ENCODE peak calls at places on chromosomes 13 and 19, in five cellular contexts. X is thoracic aorta, B is cardiac fibroblast, K is coronary artery, Q is adrenal gland. G is an unnamed sample.

GRCh38 chr19:8578642-8579265 is 1.5 kb upstream of the MYO1F start:
- DNase-seq in K (peak; percentile 80), Q (peak; percentile 89), X (peak; percentile 40), B (peak; percentile 69), G (peak; percentile 60)

GRCh38 chr19:40387151-40387550 is 2.8 kb downstream of the HIPK4 start:
- DNase-seq in Q (no peak), X (no peak), K (no peak), B (no peak), G (no peak)

GRCh38 chr19:3357362-3357730 is 9.0 kb upstream of the NFIC start:
- DNase-seq in B (no peak), Q (no peak), K (no peak), X (no peak), G (no peak)

GRCh38 chr19:32580353-32580900 is 563 bp upstream of the PDCD5 start:
- DNase-seq in B (no peak), X (no peak), K (no peak), Q (peak; percentile 56), G (no peak)

GRCh38 chr13:30718661-30719520 is 16.5 kb upstream of the ALOX5AP start:
- DNase-seq in K (peak; percentile 65), Q (no peak), X (no peak), B (peak; percentile 54), G (peak; percentile 92)

GRCh38 chr13:23558675-23559536 is 11.3 kb upstream of the TNFRSF19 start:
- DNase-seq in K (no peak), B (peak; percentile 96), X (no peak), Q (peak; percentile 67), G (peak; percentile 89)

GRCh38 chr13:94765814-94766213 is 53.5 kb upstream of the SOX21 start:
- DNase-seq in B (no peak), X (no peak), Q (no peak), K (no peak), G (no peak)

GRCh38 chr13:112733112-112733511 is 43.3 kb downstream of the ATP11A start:
- DNase-seq in K (no peak), X (no peak), B (no peak), Q (no peak), G (no peak)

GRCh38 chr19:33395561-33396550 is 22.3 kb downstream of the CEBPG start:
- DNase-seq in K (no peak), B (peak; percentile 76), Q (no peak), X (no peak), G (peak; percentile 49)

GRCh38 chr13:111636271-111636670 is 315.8 kb downstream of the TEX29 start:
- DNase-seq in Q (no peak), K (no peak), X (no peak), B (no peak), G (no peak)

GRCh38 chr19:32318884-32319520 is 26.4 kb upstream of the ZNF507 start:
- DNase-seq in K (no peak), X (no peak), Q (peak; percentile 58), B (no peak), G (no peak)

GRCh38 chr13:80083516-80084085 is 257.3 kb downstream of the SPRY2 start:
- DNase-seq in B (peak; percentile 69), K (no peak), X (no peak), Q (no peak), G (peak; percentile 69)

GRCh38 chr19:48858984-48859710 is 9.3 kb downstream of the PLEKHA4 start:
- DNase-seq in K (no peak), B (no peak), Q (no peak), X (no peak), G (no peak)

GRCh38 chr19:58196911-58197616 is 14.2 kb downstream of the ZNF274 start:
- DNase-seq in B (peak; percentile 28), Q (no peak), K (no peak), X (no peak), G (peak; percentile 43)

GRCh38 chr19:44731622-44732021 is 16.9 kb upstream of the BCL3 start:
- DNase-seq in X (no peak), Q (no peak), K (no peak), B (no peak), G (no peak)

GRCh38 chr19:4327252-4327876 is 11.3 kb downstream of the STAP2 start:
- DNase-seq in K (peak; percentile 83), B (peak; percentile 67), Q (peak; percentile 95), X (no peak), G (peak; percentile 41)

GRCh38 chr13:72657379-72657778 is 70.0 kb downstream of the MZT1 start:
- DNase-seq in Q (no peak), K (no peak), X (no peak), B (no peak), G (no peak)

GRCh38 chr19:11196406-11197287 is 698 bp downstream of the KANK2 start:
- DNase-seq in K (no peak), X (no peak), Q (no peak), B (peak; percentile 44), G (peak; percentile 30)

GRCh38 chr13:98856983-98857382 is 104.5 kb upstream of the SLC15A1 start:
- DNase-seq in X (no peak), B (peak; percentile 31), K (no peak), Q (peak; percentile 81), G (no peak)

GRCh38 chr13:112901951-112902651 is 66.9 kb upstream of the MCF2L start:
- DNase-seq in Q (no peak), B (no peak), X (no peak), K (no peak), G (no peak)

DNA sequence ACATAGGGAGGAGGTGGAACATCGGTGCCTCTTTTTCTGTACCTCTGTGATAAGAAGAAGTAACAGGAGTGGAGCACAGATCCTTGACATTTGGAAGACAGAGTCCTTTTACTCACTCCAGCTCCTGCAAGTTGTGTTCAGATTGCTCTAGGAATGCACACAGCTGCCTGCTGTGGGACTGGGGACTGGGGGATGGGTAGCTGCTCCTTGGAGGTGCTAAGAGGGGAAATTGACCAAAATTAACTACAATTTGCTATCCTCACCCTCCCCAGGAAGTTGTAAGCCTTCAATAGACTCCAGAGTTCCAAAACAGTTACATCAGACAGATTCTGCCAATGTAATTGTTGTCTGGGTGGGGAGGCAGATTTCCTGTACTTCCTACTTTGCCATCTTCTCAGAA is 317.9 kb downstream of the MTUS2 start:
- DNase-seq in Q (no peak), X (no peak), K (no peak), B (no peak), G (no peak)
- H3K4me3 ChIP-seq in Q (no peak overlapping the region), X (peak overlapping the region; percentile 26), K (no peak overlapping the region), B (no peak overlapping the region), G (no peak overlapping the region)

DNA sequence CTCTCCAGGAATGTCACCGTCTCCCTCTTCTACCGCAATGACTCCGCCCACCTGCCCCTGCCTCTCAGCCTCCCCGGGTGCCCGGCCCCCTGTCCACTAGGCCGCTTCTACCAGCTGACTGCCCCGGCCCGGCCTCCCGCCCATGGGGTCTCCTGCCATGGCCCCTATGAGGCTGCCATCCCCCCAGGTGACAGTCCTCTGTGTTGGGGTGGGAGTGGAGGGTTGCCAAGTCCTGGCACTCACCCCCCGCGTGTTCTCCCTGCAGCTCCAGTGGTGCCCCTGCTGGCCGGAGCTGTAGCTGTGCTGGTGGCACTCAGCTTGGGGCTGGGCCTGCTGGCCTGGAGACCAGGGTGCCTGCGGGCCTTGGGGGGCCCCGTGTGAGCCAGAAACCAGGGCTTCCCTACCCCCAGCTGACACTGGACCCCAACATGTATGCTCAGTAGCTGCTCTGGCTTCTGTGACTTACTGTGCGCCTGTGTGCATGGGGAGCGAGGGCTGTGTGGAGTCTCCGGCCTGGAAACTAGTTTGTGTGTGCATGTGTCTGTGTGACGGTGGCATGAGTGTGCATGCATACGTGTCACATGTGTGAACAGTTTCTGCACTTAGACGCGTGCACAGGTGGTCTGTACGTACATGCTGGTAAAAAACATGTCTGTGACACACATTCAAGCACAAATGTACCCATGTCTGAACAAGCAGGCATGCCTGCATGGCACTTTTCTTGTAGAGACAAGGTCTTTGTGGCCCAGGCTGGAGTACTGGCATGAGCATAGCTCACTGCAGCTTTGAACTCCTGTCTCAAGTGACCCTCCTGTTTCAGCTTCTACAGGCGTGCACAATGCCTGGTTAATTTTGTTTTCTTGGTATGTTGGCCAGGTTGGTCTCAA is 4.8 kb downstream of the ACP4 start:
- DNase-seq in Q (no peak), X (no peak), K (no peak), B (no peak), G (peak; percentile 16)
- TF ChIP-seq CTCF in Q (no peak), X (no peak), K (no peak), B (no peak), G (peak; percentile 12)

DNA sequence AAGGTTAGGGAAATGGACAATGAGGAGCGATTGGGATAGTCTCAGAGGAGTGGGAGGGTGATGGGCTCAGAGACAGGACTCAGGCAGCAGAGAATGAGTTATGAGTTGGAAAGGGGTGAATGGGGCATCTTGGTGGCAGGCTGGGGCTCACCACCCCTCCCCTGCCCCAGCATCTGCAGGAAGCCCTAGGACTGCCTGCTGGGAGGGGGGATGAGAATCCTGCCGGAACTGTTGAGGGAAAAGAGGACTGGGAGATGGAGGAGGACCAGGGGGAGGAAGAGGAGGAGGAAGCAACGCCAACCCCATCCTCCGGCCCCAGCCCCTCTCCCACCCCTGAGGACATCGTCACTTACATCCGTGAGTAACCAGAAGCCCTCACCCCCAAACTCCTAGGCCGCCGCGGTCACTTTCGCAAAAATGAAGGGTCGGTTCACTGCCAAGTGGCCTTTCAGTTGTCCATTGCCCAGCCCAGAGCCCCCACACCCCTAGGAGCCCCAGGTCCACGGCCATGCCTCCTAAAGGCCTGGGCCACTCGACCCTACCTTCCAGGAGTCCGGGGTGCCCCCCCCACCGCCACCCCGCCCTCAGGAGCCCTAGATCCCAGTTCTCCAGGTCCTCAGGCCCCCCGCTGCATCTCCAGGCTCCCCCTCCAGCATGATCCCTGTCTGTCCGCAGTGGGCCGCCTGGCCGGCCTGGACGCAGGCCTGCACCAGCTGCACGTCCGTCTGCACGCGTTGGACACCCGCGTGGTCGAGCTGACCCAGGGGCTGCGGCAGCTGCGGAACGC is 764 bp downstream of the CLEC11A start:
- DNase-seq in B (no peak), Q (no peak), K (no peak), X (no peak), G (no peak)
- H3K4me3 ChIP-seq in B (peak overlapping the region; percentile 69), Q (peak overlapping the region; percentile 70), K (peak overlapping the region; percentile 73), X (peak overlapping the region; percentile 65), G (peak overlapping the region; percentile 74)

GRCh38 chr13:20415694-20416107 is 110.0 kb downstream of the CRYL1 start:
- DNase-seq in B (no peak), Q (no peak), K (no peak), X (no peak), G (no peak)

GRCh38 chr13:20416223-20416622 is 109.4 kb downstream of the CRYL1 start:
- DNase-seq in X (no peak), Q (no peak), B (peak; percentile 10), K (no peak), G (no peak)

GRCh38 chr13:20412761-20413355 is 112.8 kb downstream of the CRYL1 start:
- DNase-seq in X (no peak), B (no peak), K (no peak), Q (no peak), G (no peak)

GRCh38 chr13:20415288-20415644 is 110.4 kb downstream of the CRYL1 start:
- DNase-seq in K (no peak), B (no peak), Q (no peak), X (no peak), G (no peak)

DNA sequence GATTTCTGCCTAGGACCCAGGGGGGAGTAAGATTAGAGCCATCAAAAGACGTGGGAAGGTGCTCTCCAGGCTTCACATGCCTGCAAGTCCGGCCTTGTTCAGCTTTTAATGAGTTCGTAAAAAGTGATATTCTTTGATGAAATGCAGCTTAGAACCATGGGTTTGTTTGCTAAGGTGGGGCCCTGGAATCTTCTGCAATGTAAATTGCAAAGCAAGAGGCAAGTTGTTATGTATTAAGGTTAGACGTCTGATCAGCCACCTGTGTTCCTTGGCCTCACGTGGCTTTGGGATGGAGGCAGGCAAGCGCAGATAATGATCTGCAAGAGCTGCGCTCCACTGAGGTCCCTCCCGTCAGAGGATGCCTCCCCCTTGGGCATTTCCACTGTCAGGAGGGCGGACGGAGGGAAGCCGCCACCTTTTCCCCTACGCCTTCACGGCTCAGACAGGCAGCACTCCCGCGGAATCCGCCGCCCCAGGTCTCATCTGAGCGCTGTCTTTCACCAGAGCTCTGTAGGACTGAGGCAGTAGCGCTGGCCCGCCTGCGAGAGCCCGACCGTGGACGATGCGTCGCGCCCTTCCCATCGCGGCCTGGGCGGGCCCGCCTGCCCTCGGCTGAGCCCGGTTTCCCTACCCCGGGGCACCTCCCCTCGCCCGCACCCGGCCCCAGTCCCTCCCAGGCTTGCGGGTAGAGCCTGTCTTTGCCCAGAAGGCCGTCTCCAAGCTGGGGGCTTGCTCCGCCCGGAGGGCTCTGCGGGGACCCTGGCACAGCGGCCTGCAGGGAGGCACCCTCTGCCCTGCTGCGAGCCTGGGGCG is 111.0 kb downstream of the CRYL1 start:
- DNase-seq in X (no peak), K (no peak), Q (no peak), B (no peak), G (no peak)
- TF ChIP-seq CTCF in X (no peak), K (no peak), Q (no peak), B (no peak), G (no peak)